ENCODE peak calls at places on chromosomes 7 and 10, in six cellular contexts. One of them, this sample, is unnamed.

GRCh38 chr10:30991647-30992011 is 40.0 kb downstream of the ZNF438 start:
- DNase-seq in HCT116: no peak
- DNase-seq in SK-N-SH: no peak
- DNase-seq in H1: no peak
- DNase-seq in HepG2: no peak
- DNase-seq in GM12878: no peak
- DNase-seq in this sample: no peak

GRCh38 chr10:92574545-92575377 is 868 bp upstream of the IDE start:
- DNase-seq in HCT116: no peak
- DNase-seq in SK-N-SH: peak
- DNase-seq in H1: no peak
- DNase-seq in HepG2: no peak
- DNase-seq in GM12878: no peak
- DNase-seq in this sample: no peak

GRCh38 chr10:13930123-13930522 is 343.4 kb downstream of the PRPF18 start:
- DNase-seq in HCT116: no peak
- DNase-seq in SK-N-SH: no peak
- DNase-seq in H1: no peak
- DNase-seq in HepG2: no peak
- DNase-seq in GM12878: no peak
- DNase-seq in this sample: peak

GRCh38 chr7:148723846-148724245 is 25.1 kb downstream of the CUL1 start:
- DNase-seq in HCT116: no peak
- DNase-seq in SK-N-SH: no peak
- DNase-seq in H1: no peak
- DNase-seq in HepG2: peak
- DNase-seq in GM12878: no peak
- DNase-seq in this sample: no peak

GRCh38 chr10:35442006-35442405 is 105.7 kb downstream of the CCNY start:
- DNase-seq in HCT116: no peak
- DNase-seq in SK-N-SH: no peak
- DNase-seq in H1: no peak
- DNase-seq in HepG2: no peak
- DNase-seq in GM12878: no peak
- DNase-seq in this sample: no peak

GRCh38 chr10:49733866-49734265 is 28.3 kb downstream of the OGDHL start:
- DNase-seq in HCT116: no peak
- DNase-seq in SK-N-SH: no peak
- DNase-seq in H1: no peak
- DNase-seq in HepG2: no peak
- DNase-seq in GM12878: no peak
- DNase-seq in this sample: no peak

GRCh38 chr7:44117801-44118429 is 5.4 kb downstream of the POLD2 start:
- DNase-seq in HCT116: no peak
- DNase-seq in SK-N-SH: no peak
- DNase-seq in H1: no peak
- DNase-seq in HepG2: no peak
- DNase-seq in GM12878: no peak
- DNase-seq in this sample: no peak

GRCh38 chr10:89217057-89217990 is 10.2 kb upstream of the CH25H start:
- DNase-seq in HCT116: peak
- DNase-seq in SK-N-SH: peak
- DNase-seq in H1: peak
- DNase-seq in HepG2: peak
- DNase-seq in GM12878: peak
- DNase-seq in this sample: peak

GRCh38 chr7:27709137-27710075 is 30.6 kb upstream of the TAX1BP1 start:
- DNase-seq in HCT116: no peak
- DNase-seq in SK-N-SH: peak
- DNase-seq in H1: no peak
- DNase-seq in HepG2: no peak
- DNase-seq in GM12878: no peak
- DNase-seq in this sample: no peak
- TF ChIP-seq YY1 in HCT116: no peak
- TF ChIP-seq YY1 in SK-N-SH: no peak
- TF ChIP-seq YY1 in H1: no peak
- TF ChIP-seq YY1 in HepG2: no peak
- TF ChIP-seq YY1 in GM12878: no peak
- TF ChIP-seq YY1 in this sample: no peak

GRCh38 chr10:86630079-86630478 is 24.3 kb upstream of the OPN4 start:
- DNase-seq in HCT116: no peak
- DNase-seq in SK-N-SH: no peak
- DNase-seq in H1: no peak
- DNase-seq in HepG2: no peak
- DNase-seq in GM12878: no peak
- DNase-seq in this sample: no peak

GRCh38 chr10:86632009-86632800 is 22.1 kb upstream of the OPN4 start:
- DNase-seq in HCT116: no peak
- DNase-seq in SK-N-SH: no peak
- DNase-seq in H1: peak
- DNase-seq in HepG2: no peak
- DNase-seq in GM12878: no peak
- DNase-seq in this sample: peak

GRCh38 chr10:86635402-86635801 is 18.9 kb upstream of the OPN4 start:
- DNase-seq in HCT116: no peak
- DNase-seq in SK-N-SH: no peak
- DNase-seq in H1: no peak
- DNase-seq in HepG2: no peak
- DNase-seq in GM12878: no peak
- DNase-seq in this sample: no peak

DNA sequence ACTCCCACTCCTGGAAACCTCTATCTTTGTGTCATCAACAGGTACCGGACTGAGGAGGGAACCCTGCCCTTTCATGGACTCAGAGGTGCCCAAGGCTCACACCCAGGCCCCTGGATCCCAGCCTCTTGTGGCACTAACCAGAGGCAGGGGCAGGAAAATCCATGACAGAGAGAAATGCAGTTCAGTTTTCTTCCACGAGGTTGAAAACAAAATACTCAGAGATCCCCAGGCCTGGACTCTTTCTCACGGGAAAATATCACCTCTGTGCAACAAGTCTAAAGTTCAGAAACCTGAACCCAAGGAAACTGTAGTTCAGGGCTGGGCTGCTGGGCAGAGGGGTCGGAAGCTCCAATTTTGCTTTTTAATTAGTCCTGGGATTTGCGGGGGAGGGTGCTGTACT is 21.4 kb upstream of the OPN4 start:
- DNase-seq in HCT116: no peak
- DNase-seq in SK-N-SH: no peak
- DNase-seq in H1: no peak
- DNase-seq in HepG2: peak
- DNase-seq in GM12878: no peak
- DNase-seq in this sample: no peak
- TF ChIP-seq CTCF in HCT116: no peak
- TF ChIP-seq CTCF in SK-N-SH: no peak
- TF ChIP-seq CTCF in H1: no peak
- TF ChIP-seq CTCF in HepG2: no peak
- TF ChIP-seq CTCF in GM12878: no peak
- TF ChIP-seq CTCF in this sample: no peak

GRCh38 chr7:47792521-47793121 is 155.6 kb downstream of the PKD1L1 start:
- DNase-seq in HCT116: peak
- DNase-seq in SK-N-SH: no peak
- DNase-seq in H1: no peak
- DNase-seq in HepG2: no peak
- DNase-seq in GM12878: no peak
- DNase-seq in this sample: peak

GRCh38 chr7:47796347-47796746 is 151.9 kb downstream of the PKD1L1 start:
- DNase-seq in HCT116: no peak
- DNase-seq in SK-N-SH: no peak
- DNase-seq in H1: no peak
- DNase-seq in HepG2: no peak
- DNase-seq in GM12878: no peak
- DNase-seq in this sample: no peak

GRCh38 chr7:47794016-47794415 is 154.2 kb downstream of the PKD1L1 start:
- DNase-seq in HCT116: no peak
- DNase-seq in SK-N-SH: no peak
- DNase-seq in H1: no peak
- DNase-seq in HepG2: no peak
- DNase-seq in GM12878: no peak
- DNase-seq in this sample: no peak

GRCh38 chr7:47799529-47799928 is 148.7 kb downstream of the PKD1L1 start:
- DNase-seq in HCT116: no peak
- DNase-seq in SK-N-SH: no peak
- DNase-seq in H1: no peak
- DNase-seq in HepG2: no peak
- DNase-seq in GM12878: no peak
- DNase-seq in this sample: no peak

GRCh38 chr7:47795631-47796030 is 152.6 kb downstream of the PKD1L1 start:
- DNase-seq in HCT116: no peak
- DNase-seq in SK-N-SH: no peak
- DNase-seq in H1: no peak
- DNase-seq in HepG2: no peak
- DNase-seq in GM12878: no peak
- DNase-seq in this sample: no peak
- TF ChIP-seq YY1 in HCT116: no peak
- TF ChIP-seq YY1 in SK-N-SH: no peak
- TF ChIP-seq YY1 in H1: no peak
- TF ChIP-seq YY1 in HepG2: no peak
- TF ChIP-seq YY1 in GM12878: no peak
- TF ChIP-seq YY1 in this sample: no peak

DNA sequence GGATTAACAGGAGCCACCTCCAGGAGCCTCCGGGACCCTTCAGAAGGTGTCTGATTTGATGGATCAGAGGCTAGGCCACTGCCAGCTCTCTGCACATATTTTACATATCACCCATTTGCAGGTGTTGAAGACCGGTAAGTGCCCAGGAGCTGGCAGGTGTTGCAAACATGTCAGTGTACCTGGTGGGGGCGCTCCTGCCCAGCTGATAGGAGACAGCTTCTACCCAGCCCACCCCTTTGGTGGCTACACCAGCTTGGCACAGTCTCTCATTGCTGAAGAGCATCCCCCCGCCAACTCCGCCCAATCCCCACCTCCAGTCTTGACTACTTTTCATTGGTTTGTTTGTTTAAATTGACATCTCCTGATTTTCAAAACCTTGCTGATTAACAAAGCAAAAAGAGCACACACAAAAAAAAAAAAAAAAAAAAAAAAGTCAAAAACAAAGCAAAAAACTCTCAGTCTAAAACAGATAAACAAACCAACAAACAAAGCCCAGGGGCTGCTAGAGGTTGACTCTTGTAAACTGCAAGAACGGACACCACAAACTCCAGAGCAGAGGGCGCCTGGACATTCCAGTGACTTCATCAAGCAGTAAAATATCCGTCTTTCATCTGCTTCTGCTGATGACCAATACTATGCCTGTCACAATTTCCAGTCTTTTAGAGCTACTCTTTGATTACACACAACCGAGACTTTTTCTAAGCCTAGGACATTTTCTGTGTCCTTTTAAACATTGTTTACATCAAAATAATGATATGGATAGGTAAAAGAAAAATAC is 275.3 kb downstream of the NRG3 start:
- DNase-seq in HCT116: no peak
- DNase-seq in SK-N-SH: peak
- DNase-seq in H1: peak
- DNase-seq in HepG2: no peak
- DNase-seq in GM12878: no peak
- DNase-seq in this sample: no peak
- TF ChIP-seq CTCF in HCT116: no peak
- TF ChIP-seq CTCF in SK-N-SH: peak
- TF ChIP-seq CTCF in H1: peak
- TF ChIP-seq CTCF in HepG2: no peak
- TF ChIP-seq CTCF in GM12878: no peak
- TF ChIP-seq CTCF in this sample: no peak

DNA sequence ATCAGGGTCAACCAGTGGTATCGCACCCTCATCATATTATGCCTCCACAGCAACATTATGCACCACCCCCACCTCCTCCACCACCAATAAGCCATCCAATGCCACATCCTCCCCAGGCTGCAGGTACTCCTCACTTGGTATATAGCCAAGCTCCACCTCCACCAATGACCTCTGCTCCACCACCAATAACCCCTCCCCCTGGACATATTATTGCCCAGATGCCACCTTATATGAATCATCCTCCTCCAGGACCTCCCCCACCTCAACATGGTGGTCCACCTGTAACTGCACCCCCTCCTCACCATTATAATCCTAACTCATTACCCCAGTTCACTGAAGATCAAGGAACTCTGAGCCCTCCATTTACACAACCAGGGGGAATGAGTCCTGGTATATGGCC is 14.7 kb downstream of the CBLL1 start:
- DNase-seq in HCT116: no peak
- DNase-seq in SK-N-SH: no peak
- DNase-seq in H1: no peak
- DNase-seq in HepG2: no peak
- DNase-seq in GM12878: no peak
- DNase-seq in this sample: no peak
- TF ChIP-seq YY1 in HCT116: no peak
- TF ChIP-seq YY1 in SK-N-SH: no peak
- TF ChIP-seq YY1 in H1: no peak
- TF ChIP-seq YY1 in HepG2: no peak
- TF ChIP-seq YY1 in GM12878: no peak
- TF ChIP-seq YY1 in this sample: no peak

GRCh38 chr7:115475206-115475605 is 553.3 kb downstream of the MDFIC start:
- DNase-seq in HCT116: no peak
- DNase-seq in SK-N-SH: no peak
- DNase-seq in H1: no peak
- DNase-seq in HepG2: no peak
- DNase-seq in GM12878: no peak
- DNase-seq in this sample: no peak

GRCh38 chr7:115477193-115477651 is 553.3 kb downstream of the TFEC start:
- DNase-seq in HCT116: no peak
- DNase-seq in SK-N-SH: no peak
- DNase-seq in H1: peak
- DNase-seq in HepG2: no peak
- DNase-seq in GM12878: no peak
- DNase-seq in this sample: no peak

GRCh38 chr7:115476666-115477065 is 553.9 kb downstream of the TFEC start:
- DNase-seq in HCT116: no peak
- DNase-seq in SK-N-SH: no peak
- DNase-seq in H1: no peak
- DNase-seq in HepG2: no peak
- DNase-seq in GM12878: no peak
- DNase-seq in this sample: no peak

GRCh38 chr7:115478426-115478825 is 552.1 kb downstream of the TFEC start:
- DNase-seq in HCT116: no peak
- DNase-seq in SK-N-SH: no peak
- DNase-seq in H1: no peak
- DNase-seq in HepG2: no peak
- DNase-seq in GM12878: no peak
- DNase-seq in this sample: no peak

GRCh38 chr7:115475774-115476407 is 554.0 kb downstream of the MDFIC start:
- DNase-seq in HCT116: no peak
- DNase-seq in SK-N-SH: no peak
- DNase-seq in H1: no peak
- DNase-seq in HepG2: no peak
- DNase-seq in GM12878: no peak
- DNase-seq in this sample: no peak
- TF ChIP-seq CTCF in HCT116: no peak
- TF ChIP-seq CTCF in SK-N-SH: peak
- TF ChIP-seq CTCF in H1: peak
- TF ChIP-seq CTCF in HepG2: peak
- TF ChIP-seq CTCF in GM12878: peak
- TF ChIP-seq CTCF in this sample: no peak

This sample was measured in K562.